ENCODE peak calls at places on chromosome 16, in eight cellular contexts. One of them, this sample, is unnamed.

GRCh38 chr16:86509759-86510464 is 415 bp upstream of the FOXF1 start:
- DNase-seq in pancreas: no peak
- DNase-seq in SJSA1: peak; percentile 96
- DNase-seq in GM06990: no peak
- DNase-seq in esophagus squamous epithelium: no peak
- DNase-seq in uterus: peak; percentile 65
- DNase-seq in naive thymus-derived CD4-positive, alpha-beta T cell: no peak
- DNase-seq in stomach: peak; percentile 46
- DNase-seq in this sample: no peak

GRCh38 chr16:83438326-83438725 is 369.5 kb upstream of the HSBP1 start:
- DNase-seq in esophagus squamous epithelium: no peak
- DNase-seq in SJSA1: no peak
- DNase-seq in GM06990: no peak
- DNase-seq in pancreas: no peak
- DNase-seq in naive thymus-derived CD4-positive, alpha-beta T cell: no peak
- DNase-seq in uterus: no peak
- DNase-seq in stomach: no peak
- DNase-seq in this sample: no peak

GRCh38 chr16:86732621-86733297 is 154.4 kb downstream of the FOXL1 start:
- DNase-seq in pancreas: no peak
- DNase-seq in naive thymus-derived CD4-positive, alpha-beta T cell: no peak
- DNase-seq in uterus: no peak
- DNase-seq in GM06990: no peak
- DNase-seq in SJSA1: no peak
- DNase-seq in stomach: no peak
- DNase-seq in esophagus squamous epithelium: no peak
- DNase-seq in this sample: no peak

GRCh38 chr16:64238576-64238975 is 883.3 kb downstream of the CDH11 start:
- DNase-seq in pancreas: no peak
- DNase-seq in stomach: no peak
- DNase-seq in esophagus squamous epithelium: no peak
- DNase-seq in uterus: no peak
- DNase-seq in SJSA1: no peak
- DNase-seq in GM06990: no peak
- DNase-seq in naive thymus-derived CD4-positive, alpha-beta T cell: no peak
- DNase-seq in this sample: no peak

GRCh38 chr16:85522842-85523601 is 90.1 kb upstream of the GSE1 start:
- DNase-seq in naive thymus-derived CD4-positive, alpha-beta T cell: no peak
- DNase-seq in pancreas: no peak
- DNase-seq in esophagus squamous epithelium: no peak
- DNase-seq in uterus: peak; percentile 45
- DNase-seq in SJSA1: no peak
- DNase-seq in GM06990: no peak
- DNase-seq in stomach: peak; percentile 75
- DNase-seq in this sample: no peak

GRCh38 chr16:4323845-4324478 is 8.1 kb downstream of the GLIS2 start:
- DNase-seq in stomach: peak; percentile 72
- DNase-seq in GM06990: no peak
- DNase-seq in naive thymus-derived CD4-positive, alpha-beta T cell: no peak
- DNase-seq in SJSA1: no peak
- DNase-seq in uterus: peak; percentile 74
- DNase-seq in esophagus squamous epithelium: no peak
- DNase-seq in pancreas: peak; percentile 77
- DNase-seq in this sample: no peak

GRCh38 chr16:84278968-84279367 is 15.7 kb upstream of the WFDC1 start:
- DNase-seq in uterus: no peak
- DNase-seq in esophagus squamous epithelium: no peak
- DNase-seq in GM06990: no peak
- DNase-seq in pancreas: no peak
- DNase-seq in SJSA1: no peak
- DNase-seq in stomach: no peak
- DNase-seq in naive thymus-derived CD4-positive, alpha-beta T cell: no peak
- DNase-seq in this sample: no peak

GRCh38 chr16:19884611-19885455 is at the start of gene GPRC5B:
- DNase-seq in stomach: peak; percentile 60
- DNase-seq in uterus: peak; percentile 38
- DNase-seq in SJSA1: peak; percentile 61
- DNase-seq in esophagus squamous epithelium: no peak
- DNase-seq in naive thymus-derived CD4-positive, alpha-beta T cell: peak; percentile 62
- DNase-seq in GM06990: peak; percentile 34
- DNase-seq in pancreas: peak; percentile 62
- DNase-seq in this sample: no peak

GRCh38 chr16:424623-425081 is 797 bp upstream of the RAB11FIP3 start:
- DNase-seq in pancreas: no peak
- DNase-seq in stomach: peak; percentile 40
- DNase-seq in SJSA1: no peak
- DNase-seq in GM06990: no peak
- DNase-seq in uterus: peak; percentile 44
- DNase-seq in naive thymus-derived CD4-positive, alpha-beta T cell: no peak
- DNase-seq in esophagus squamous epithelium: no peak
- DNase-seq in this sample: no peak

GRCh38 chr16:87538594-87538993 is 45.8 kb upstream of the ZCCHC14 start:
- DNase-seq in uterus: no peak
- DNase-seq in GM06990: no peak
- DNase-seq in stomach: no peak
- DNase-seq in pancreas: no peak
- DNase-seq in naive thymus-derived CD4-positive, alpha-beta T cell: no peak
- DNase-seq in SJSA1: no peak
- DNase-seq in esophagus squamous epithelium: no peak
- DNase-seq in this sample: no peak

GRCh38 chr16:81688182-81688581 is 90.9 kb upstream of the PLCG2 start:
- DNase-seq in pancreas: no peak
- DNase-seq in GM06990: no peak
- DNase-seq in naive thymus-derived CD4-positive, alpha-beta T cell: peak; percentile 8
- DNase-seq in SJSA1: no peak
- DNase-seq in esophagus squamous epithelium: no peak
- DNase-seq in uterus: no peak
- DNase-seq in stomach: no peak
- DNase-seq in this sample: no peak

GRCh38 chr16:27999687-28000086 is 63.8 kb downstream of the GSG1L start:
- DNase-seq in stomach: no peak
- DNase-seq in naive thymus-derived CD4-positive, alpha-beta T cell: no peak
- DNase-seq in pancreas: no peak
- DNase-seq in esophagus squamous epithelium: no peak
- DNase-seq in SJSA1: no peak
- DNase-seq in uterus: no peak
- DNase-seq in GM06990: no peak
- DNase-seq in this sample: no peak

GRCh38 chr16:14401839-14402115 is 228.3 kb downstream of the PARN start:
- DNase-seq in esophagus squamous epithelium: no peak
- DNase-seq in uterus: no peak
- DNase-seq in stomach: no peak
- DNase-seq in pancreas: no peak
- DNase-seq in naive thymus-derived CD4-positive, alpha-beta T cell: no peak
- DNase-seq in GM06990: no peak
- DNase-seq in SJSA1: no peak
- DNase-seq in this sample: no peak

GRCh38 chr16:63720848-63721247 is 1401.0 kb downstream of the CDH11 start:
- DNase-seq in SJSA1: no peak
- DNase-seq in esophagus squamous epithelium: no peak
- DNase-seq in GM06990: no peak
- DNase-seq in stomach: no peak
- DNase-seq in uterus: no peak
- DNase-seq in naive thymus-derived CD4-positive, alpha-beta T cell: no peak
- DNase-seq in pancreas: no peak
- DNase-seq in this sample: no peak

GRCh38 chr16:58157239-58157638 is 28.1 kb upstream of the CFAP20 start:
- DNase-seq in pancreas: no peak
- DNase-seq in naive thymus-derived CD4-positive, alpha-beta T cell: no peak
- DNase-seq in uterus: no peak
- DNase-seq in SJSA1: no peak
- DNase-seq in stomach: no peak
- DNase-seq in GM06990: no peak
- DNase-seq in esophagus squamous epithelium: no peak
- DNase-seq in this sample: no peak

GRCh38 chr16:58155839-58156238 is 26.7 kb upstream of the CFAP20 start:
- DNase-seq in pancreas: no peak
- DNase-seq in stomach: no peak
- DNase-seq in uterus: no peak
- DNase-seq in GM06990: no peak
- DNase-seq in esophagus squamous epithelium: no peak
- DNase-seq in naive thymus-derived CD4-positive, alpha-beta T cell: no peak
- DNase-seq in SJSA1: peak; percentile 1
- DNase-seq in this sample: no peak

GRCh38 chr16:58160855-58161254 is 31.7 kb upstream of the CFAP20 start:
- DNase-seq in SJSA1: no peak
- DNase-seq in uterus: no peak
- DNase-seq in GM06990: no peak
- DNase-seq in esophagus squamous epithelium: no peak
- DNase-seq in stomach: no peak
- DNase-seq in naive thymus-derived CD4-positive, alpha-beta T cell: no peak
- DNase-seq in pancreas: no peak
- DNase-seq in this sample: no peak

GRCh38 chr16:58152246-58152868 is 23.2 kb upstream of the CFAP20 start:
- DNase-seq in pancreas: no peak
- DNase-seq in uterus: no peak
- DNase-seq in naive thymus-derived CD4-positive, alpha-beta T cell: no peak
- DNase-seq in esophagus squamous epithelium: no peak
- DNase-seq in GM06990: no peak
- DNase-seq in stomach: no peak
- DNase-seq in SJSA1: no peak
- DNase-seq in this sample: no peak

GRCh38 chr16:58158137-58158536 is 29.0 kb upstream of the CFAP20 start:
- DNase-seq in stomach: no peak
- DNase-seq in SJSA1: no peak
- DNase-seq in pancreas: no peak
- DNase-seq in naive thymus-derived CD4-positive, alpha-beta T cell: no peak
- DNase-seq in uterus: no peak
- DNase-seq in esophagus squamous epithelium: no peak
- DNase-seq in GM06990: peak; percentile 3
- DNase-seq in this sample: no peak
- H3K4me3 ChIP-seq in stomach: no peak overlapping the region
- H3K4me3 ChIP-seq in SJSA1: no peak overlapping the region
- H3K4me3 ChIP-seq in pancreas: no peak overlapping the region
- H3K4me3 ChIP-seq in naive thymus-derived CD4-positive, alpha-beta T cell: no peak overlapping the region
- H3K4me3 ChIP-seq in uterus: no peak overlapping the region
- H3K4me3 ChIP-seq in esophagus squamous epithelium: no peak overlapping the region
- H3K4me3 ChIP-seq in GM06990: no peak overlapping the region
- H3K4me3 ChIP-seq in this sample: no peak overlapping the region

DNA sequence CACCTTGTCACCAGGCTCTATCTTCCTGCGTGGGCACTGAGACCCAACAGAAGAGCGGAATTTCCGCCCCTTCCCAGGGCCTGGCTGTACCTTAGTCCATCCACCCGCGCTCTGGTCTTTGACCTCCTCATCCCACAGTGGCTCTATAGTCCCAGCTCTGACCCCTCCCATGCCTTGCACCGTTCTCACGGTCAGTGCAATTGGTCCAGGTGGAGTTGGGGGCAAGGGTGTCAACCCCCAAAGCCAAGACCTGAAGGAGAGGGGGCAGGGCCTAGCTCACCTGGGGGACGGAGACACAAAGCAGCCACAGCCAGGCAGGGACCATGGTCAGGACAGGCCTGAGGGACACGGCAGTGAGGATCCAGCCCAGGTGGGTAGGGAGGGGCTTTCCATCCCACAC is 944 bp downstream of the CDH16 start:
- DNase-seq in GM06990: no peak
- DNase-seq in SJSA1: no peak
- DNase-seq in pancreas: no peak
- DNase-seq in esophagus squamous epithelium: no peak
- DNase-seq in uterus: no peak
- DNase-seq in naive thymus-derived CD4-positive, alpha-beta T cell: no peak
- DNase-seq in stomach: no peak
- DNase-seq in this sample: no peak
- H3K27me3 ChIP-seq in GM06990: no peaks in the 10 kb centered on the region
- H3K27me3 ChIP-seq in SJSA1: peaks cover 2% of the 10 kb centered on the region
- H3K27me3 ChIP-seq in pancreas: no peaks in the 10 kb centered on the region
- H3K27me3 ChIP-seq in esophagus squamous epithelium: no peaks in the 10 kb centered on the region
- H3K27me3 ChIP-seq in uterus: no peaks in the 10 kb centered on the region
- H3K27me3 ChIP-seq in naive thymus-derived CD4-positive, alpha-beta T cell: no peaks in the 10 kb centered on the region
- H3K27me3 ChIP-seq in stomach: no peaks in the 10 kb centered on the region
- H3K27me3 ChIP-seq in this sample: no peaks in the 10 kb centered on the region

GRCh38 chr16:54931757-54932660 is 1.3 kb downstream of the IRX5 start:
- DNase-seq in pancreas: no peak
- DNase-seq in uterus: no peak
- DNase-seq in stomach: no peak
- DNase-seq in GM06990: no peak
- DNase-seq in naive thymus-derived CD4-positive, alpha-beta T cell: no peak
- DNase-seq in esophagus squamous epithelium: no peak
- DNase-seq in SJSA1: no peak
- DNase-seq in this sample: no peak
- H3K4me3 ChIP-seq in pancreas: no peak overlapping the region
- H3K4me3 ChIP-seq in uterus: no peak overlapping the region
- H3K4me3 ChIP-seq in stomach: peak overlapping the region; percentile 72
- H3K4me3 ChIP-seq in GM06990: no peak overlapping the region
- H3K4me3 ChIP-seq in naive thymus-derived CD4-positive, alpha-beta T cell: no peak overlapping the region
- H3K4me3 ChIP-seq in esophagus squamous epithelium: peak overlapping the region; percentile 79
- H3K4me3 ChIP-seq in SJSA1: peak overlapping the region; percentile 98
- H3K4me3 ChIP-seq in this sample: peak overlapping the region; percentile 62

GRCh38 chr16:67637625-67638024 is 7.3 kb upstream of the CARMIL2 start:
- DNase-seq in uterus: no peak
- DNase-seq in SJSA1: no peak
- DNase-seq in GM06990: no peak
- DNase-seq in pancreas: no peak
- DNase-seq in stomach: no peak
- DNase-seq in naive thymus-derived CD4-positive, alpha-beta T cell: no peak
- DNase-seq in esophagus squamous epithelium: no peak
- DNase-seq in this sample: no peak
- H3K27me3 ChIP-seq in uterus: no peaks in the 10 kb centered on the region
- H3K27me3 ChIP-seq in SJSA1: no peaks in the 10 kb centered on the region
- H3K27me3 ChIP-seq in GM06990: no peaks in the 10 kb centered on the region
- H3K27me3 ChIP-seq in pancreas: no peaks in the 10 kb centered on the region
- H3K27me3 ChIP-seq in stomach: no peaks in the 10 kb centered on the region
- H3K27me3 ChIP-seq in naive thymus-derived CD4-positive, alpha-beta T cell: no peaks in the 10 kb centered on the region
- H3K27me3 ChIP-seq in esophagus squamous epithelium: no peaks in the 10 kb centered on the region
- H3K27me3 ChIP-seq in this sample: no peaks in the 10 kb centered on the region